ENCODE peak calls at places on chromosomes 1 and 21, in eight cellular contexts. One of them, this sample, is unnamed.

GRCh38 chr1:92804721-92805169 is 19.8 kb upstream of the EVI5 start:
- DNase-seq in tibial nerve: no peak
- DNase-seq in glutamatergic neuron: no peak
- DNase-seq in Peyer's patch: peak
- DNase-seq in uterus: peak
- DNase-seq in GM13976: peak
- DNase-seq in CD8-positive, alpha-beta T cell: no peak
- DNase-seq in left ventricle myocardium inferior: peak
- DNase-seq in this sample: peak

GRCh38 chr1:93604411-93604810 is 77.2 kb downstream of the BCAR3 start:
- DNase-seq in glutamatergic neuron: no peak
- DNase-seq in GM13976: no peak
- DNase-seq in Peyer's patch: no peak
- DNase-seq in uterus: no peak
- DNase-seq in tibial nerve: no peak
- DNase-seq in CD8-positive, alpha-beta T cell: no peak
- DNase-seq in left ventricle myocardium inferior: no peak
- DNase-seq in this sample: no peak

GRCh38 chr1:73761559-73761958 is 436.4 kb downstream of the LRRIQ3 start:
- DNase-seq in uterus: no peak
- DNase-seq in GM13976: no peak
- DNase-seq in tibial nerve: no peak
- DNase-seq in Peyer's patch: no peak
- DNase-seq in CD8-positive, alpha-beta T cell: no peak
- DNase-seq in glutamatergic neuron: no peak
- DNase-seq in left ventricle myocardium inferior: no peak
- DNase-seq in this sample: no peak

GRCh38 chr21:33752260-33752659 is 110.0 kb downstream of the ITSN1 start:
- DNase-seq in tibial nerve: no peak
- DNase-seq in left ventricle myocardium inferior: no peak
- DNase-seq in glutamatergic neuron: no peak
- DNase-seq in CD8-positive, alpha-beta T cell: no peak
- DNase-seq in GM13976: no peak
- DNase-seq in Peyer's patch: no peak
- DNase-seq in uterus: no peak
- DNase-seq in this sample: no peak

GRCh38 chr21:36698160-36699025 is 522 bp upstream of the SIM2 start:
- DNase-seq in GM13976: peak
- DNase-seq in uterus: no peak
- DNase-seq in Peyer's patch: no peak
- DNase-seq in CD8-positive, alpha-beta T cell: no peak
- DNase-seq in glutamatergic neuron: peak
- DNase-seq in tibial nerve: no peak
- DNase-seq in left ventricle myocardium inferior: no peak
- DNase-seq in this sample: no peak

GRCh38 chr21:21406918-21407317 is 408.7 kb downstream of the NCAM2 start:
- DNase-seq in CD8-positive, alpha-beta T cell: no peak
- DNase-seq in glutamatergic neuron: no peak
- DNase-seq in tibial nerve: no peak
- DNase-seq in GM13976: no peak
- DNase-seq in Peyer's patch: no peak
- DNase-seq in uterus: no peak
- DNase-seq in left ventricle myocardium inferior: no peak
- DNase-seq in this sample: no peak

GRCh38 chr1:235024706-235025421 is 103.8 kb downstream of the TOMM20 start:
- DNase-seq in left ventricle myocardium inferior: no peak
- DNase-seq in GM13976: no peak
- DNase-seq in glutamatergic neuron: peak
- DNase-seq in CD8-positive, alpha-beta T cell: no peak
- DNase-seq in tibial nerve: no peak
- DNase-seq in uterus: no peak
- DNase-seq in Peyer's patch: no peak
- DNase-seq in this sample: no peak

GRCh38 chr1:19981170-19981506 is 1.7 kb upstream of the PLA2G2A start:
- DNase-seq in left ventricle myocardium inferior: no peak
- DNase-seq in uterus: no peak
- DNase-seq in tibial nerve: no peak
- DNase-seq in GM13976: no peak
- DNase-seq in CD8-positive, alpha-beta T cell: no peak
- DNase-seq in Peyer's patch: no peak
- DNase-seq in glutamatergic neuron: no peak
- DNase-seq in this sample: no peak

GRCh38 chr1:41764608-41765007 is 154.1 kb downstream of the HIVEP3 start:
- DNase-seq in left ventricle myocardium inferior: no peak
- DNase-seq in uterus: no peak
- DNase-seq in GM13976: no peak
- DNase-seq in tibial nerve: no peak
- DNase-seq in CD8-positive, alpha-beta T cell: no peak
- DNase-seq in Peyer's patch: no peak
- DNase-seq in glutamatergic neuron: no peak
- DNase-seq in this sample: no peak

GRCh38 chr1:235073968-235074334 is 54.7 kb downstream of the TOMM20 start:
- DNase-seq in tibial nerve: no peak
- DNase-seq in uterus: no peak
- DNase-seq in left ventricle myocardium inferior: no peak
- DNase-seq in GM13976: no peak
- DNase-seq in glutamatergic neuron: no peak
- DNase-seq in Peyer's patch: peak
- DNase-seq in CD8-positive, alpha-beta T cell: no peak
- DNase-seq in this sample: no peak

GRCh38 chr21:46161800-46162592 is 6.6 kb upstream of the FTCD start:
- DNase-seq in Peyer's patch: peak
- DNase-seq in tibial nerve: peak
- DNase-seq in glutamatergic neuron: no peak
- DNase-seq in CD8-positive, alpha-beta T cell: no peak
- DNase-seq in uterus: peak
- DNase-seq in left ventricle myocardium inferior: no peak
- DNase-seq in GM13976: no peak
- DNase-seq in this sample: no peak

GRCh38 chr1:221440658-221441057 is 301.2 kb downstream of the DUSP10 start:
- DNase-seq in CD8-positive, alpha-beta T cell: no peak
- DNase-seq in GM13976: no peak
- DNase-seq in Peyer's patch: no peak
- DNase-seq in glutamatergic neuron: no peak
- DNase-seq in uterus: no peak
- DNase-seq in tibial nerve: no peak
- DNase-seq in left ventricle myocardium inferior: no peak
- DNase-seq in this sample: peak

GRCh38 chr1:248857749-248858095 is 1.2 kb downstream of the ZNF692 start:
- DNase-seq in CD8-positive, alpha-beta T cell: no peak
- DNase-seq in left ventricle myocardium inferior: no peak
- DNase-seq in tibial nerve: no peak
- DNase-seq in Peyer's patch: no peak
- DNase-seq in GM13976: no peak
- DNase-seq in uterus: no peak
- DNase-seq in glutamatergic neuron: no peak
- DNase-seq in this sample: no peak

DNA sequence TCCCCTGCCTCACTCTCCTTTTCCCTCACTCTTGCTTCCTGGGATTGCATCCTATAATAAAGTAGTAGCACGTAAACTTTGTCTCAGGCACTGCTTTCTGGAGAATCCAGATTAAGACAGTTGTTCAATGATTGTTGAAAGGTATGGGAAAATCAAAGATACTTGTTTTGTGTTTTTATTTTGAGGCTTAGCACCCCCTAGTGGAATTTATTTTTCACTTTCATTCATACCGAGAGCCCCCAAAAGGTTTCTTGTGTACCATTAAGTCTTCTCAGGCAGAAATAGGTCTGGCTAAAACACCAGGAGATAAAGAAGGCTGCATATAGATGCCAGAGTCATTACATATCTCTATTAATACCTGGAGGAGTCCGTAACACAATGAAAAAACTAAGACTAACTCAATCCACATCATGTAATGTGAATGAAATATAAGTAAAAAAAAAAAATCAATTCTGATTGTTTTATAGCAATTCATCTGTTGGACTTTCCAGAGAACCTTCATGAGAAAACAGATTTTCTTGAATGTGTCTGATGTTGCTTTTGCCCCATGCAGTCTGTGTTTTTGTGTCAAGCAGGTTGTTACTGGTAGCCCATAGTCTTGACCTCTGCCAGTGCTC is 103.5 kb downstream of the RPE65 start:
- DNase-seq in GM13976: peak
- DNase-seq in left ventricle myocardium inferior: no peak
- DNase-seq in Peyer's patch: no peak
- DNase-seq in uterus: no peak
- DNase-seq in glutamatergic neuron: no peak
- DNase-seq in CD8-positive, alpha-beta T cell: no peak
- DNase-seq in tibial nerve: no peak
- DNase-seq in this sample: no peak
- TF ChIP-seq CTCF in GM13976: no peak
- TF ChIP-seq CTCF in left ventricle myocardium inferior: peak
- TF ChIP-seq CTCF in Peyer's patch: peak
- TF ChIP-seq CTCF in uterus: peak
- TF ChIP-seq CTCF in glutamatergic neuron: peak
- TF ChIP-seq CTCF in CD8-positive, alpha-beta T cell: no peak
- TF ChIP-seq CTCF in tibial nerve: peak
- TF ChIP-seq CTCF in this sample: peak

GRCh38 chr1:29960156-29960755 is 723.9 kb downstream of the PTPRU start:
- DNase-seq in glutamatergic neuron: no peak
- DNase-seq in Peyer's patch: no peak
- DNase-seq in left ventricle myocardium inferior: no peak
- DNase-seq in tibial nerve: no peak
- DNase-seq in CD8-positive, alpha-beta T cell: no peak
- DNase-seq in GM13976: no peak
- DNase-seq in uterus: no peak
- DNase-seq in this sample: no peak

GRCh38 chr1:29960906-29961675 is 724.8 kb downstream of the PTPRU start:
- DNase-seq in Peyer's patch: no peak
- DNase-seq in CD8-positive, alpha-beta T cell: no peak
- DNase-seq in uterus: no peak
- DNase-seq in left ventricle myocardium inferior: no peak
- DNase-seq in GM13976: no peak
- DNase-seq in glutamatergic neuron: peak
- DNase-seq in tibial nerve: no peak
- DNase-seq in this sample: no peak

GRCh38 chr1:29958271-29958670 is 721.9 kb downstream of the PTPRU start:
- DNase-seq in left ventricle myocardium inferior: no peak
- DNase-seq in CD8-positive, alpha-beta T cell: no peak
- DNase-seq in GM13976: no peak
- DNase-seq in uterus: no peak
- DNase-seq in Peyer's patch: no peak
- DNase-seq in tibial nerve: no peak
- DNase-seq in glutamatergic neuron: no peak
- DNase-seq in this sample: no peak

GRCh38 chr1:29961676-29962059 is 725.3 kb downstream of the PTPRU start:
- DNase-seq in uterus: no peak
- DNase-seq in glutamatergic neuron: no peak
- DNase-seq in tibial nerve: no peak
- DNase-seq in Peyer's patch: no peak
- DNase-seq in GM13976: no peak
- DNase-seq in left ventricle myocardium inferior: no peak
- DNase-seq in CD8-positive, alpha-beta T cell: no peak
- DNase-seq in this sample: no peak

GRCh38 chr1:29959356-29959755 is 723.0 kb downstream of the PTPRU start:
- DNase-seq in uterus: no peak
- DNase-seq in GM13976: no peak
- DNase-seq in Peyer's patch: no peak
- DNase-seq in tibial nerve: no peak
- DNase-seq in left ventricle myocardium inferior: no peak
- DNase-seq in CD8-positive, alpha-beta T cell: no peak
- DNase-seq in glutamatergic neuron: no peak
- DNase-seq in this sample: no peak
- TF ChIP-seq CTCF in uterus: no peak
- TF ChIP-seq CTCF in GM13976: no peak
- TF ChIP-seq CTCF in Peyer's patch: no peak
- TF ChIP-seq CTCF in tibial nerve: no peak
- TF ChIP-seq CTCF in left ventricle myocardium inferior: no peak
- TF ChIP-seq CTCF in CD8-positive, alpha-beta T cell: no peak
- TF ChIP-seq CTCF in glutamatergic neuron: no peak
- TF ChIP-seq CTCF in this sample: no peak

DNA sequence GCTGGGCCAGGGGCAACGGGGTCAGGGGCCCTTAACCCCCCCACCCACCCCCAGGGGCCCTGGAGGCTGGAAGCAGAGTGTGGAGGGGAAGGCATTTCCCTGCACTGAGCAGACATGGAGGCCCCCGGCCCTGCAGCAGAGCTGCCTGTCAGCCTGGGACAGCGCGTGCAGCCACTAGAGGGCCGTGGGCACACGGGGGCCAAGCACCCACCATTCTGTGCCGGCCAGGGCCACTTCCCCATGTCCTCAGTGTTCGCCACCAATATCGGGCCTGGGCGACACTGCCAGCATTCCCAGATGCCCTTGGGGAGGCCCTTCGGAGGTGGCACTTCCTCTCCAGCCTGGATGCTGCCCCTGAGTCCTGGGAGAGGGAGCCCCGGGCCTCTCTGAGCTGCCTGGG is 23.2 kb upstream of the ARHGEF16 start:
- DNase-seq in uterus: no peak
- DNase-seq in left ventricle myocardium inferior: no peak
- DNase-seq in CD8-positive, alpha-beta T cell: no peak
- DNase-seq in GM13976: no peak
- DNase-seq in Peyer's patch: no peak
- DNase-seq in glutamatergic neuron: peak
- DNase-seq in tibial nerve: no peak
- DNase-seq in this sample: no peak
- TF ChIP-seq CTCF in uterus: no peak
- TF ChIP-seq CTCF in left ventricle myocardium inferior: peak
- TF ChIP-seq CTCF in CD8-positive, alpha-beta T cell: no peak
- TF ChIP-seq CTCF in GM13976: no peak
- TF ChIP-seq CTCF in Peyer's patch: no peak
- TF ChIP-seq CTCF in glutamatergic neuron: peak
- TF ChIP-seq CTCF in tibial nerve: no peak
- TF ChIP-seq CTCF in this sample: no peak

DNA sequence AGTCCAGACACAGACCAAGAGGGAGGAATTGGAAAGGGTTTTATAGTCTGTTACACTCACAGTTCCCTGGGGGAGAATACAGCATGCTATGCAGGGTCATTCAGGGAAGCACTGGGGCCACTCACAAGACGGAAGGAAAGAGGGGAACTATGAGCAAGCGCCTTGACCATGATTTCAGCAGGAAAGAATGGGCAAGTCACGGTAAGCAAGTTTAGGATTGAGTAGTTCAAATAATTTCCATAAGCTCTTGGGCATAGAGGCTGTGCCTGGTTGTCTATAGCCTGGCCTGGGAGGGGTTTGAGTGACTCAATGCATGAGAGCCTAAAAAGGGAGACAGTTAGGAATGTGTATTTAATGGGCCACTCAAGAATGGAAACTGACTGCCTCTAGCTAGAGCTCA is 176.7 kb downstream of the TTLL7 start:
- DNase-seq in Peyer's patch: no peak
- DNase-seq in uterus: no peak
- DNase-seq in GM13976: no peak
- DNase-seq in glutamatergic neuron: no peak
- DNase-seq in CD8-positive, alpha-beta T cell: no peak
- DNase-seq in tibial nerve: no peak
- DNase-seq in left ventricle myocardium inferior: no peak
- DNase-seq in this sample: no peak
- TF ChIP-seq CTCF in Peyer's patch: no peak
- TF ChIP-seq CTCF in uterus: no peak
- TF ChIP-seq CTCF in GM13976: no peak
- TF ChIP-seq CTCF in glutamatergic neuron: no peak
- TF ChIP-seq CTCF in CD8-positive, alpha-beta T cell: no peak
- TF ChIP-seq CTCF in tibial nerve: no peak
- TF ChIP-seq CTCF in left ventricle myocardium inferior: no peak
- TF ChIP-seq CTCF in this sample: no peak